ENCODE peak calls at places on chromosomes 4 and X, in six cellular contexts. N, J, U, A, Y and T are unnamed samples.

GRCh38 chrX:57951666-57952319 is 41.5 kb upstream of the ZXDA start:
- DNase-seq in J (no peak), N (no peak), U (no peak), A (no peak), Y (no peak), T (no peak)

GRCh38 chr4:182483685-182484084 is 240.5 kb downstream of the TENM3 start:
- DNase-seq in Y (no peak), A (no peak), N (no peak), U (no peak), J (no peak), T (no peak)

GRCh38 chr4:41369680-41370079 is 113.0 kb downstream of the UCHL1 start:
- DNase-seq in A (no peak), N (no peak), Y (no peak), U (no peak), J (no peak), T (no peak)

GRCh38 chr4:10917475-10918103 is 233.0 kb upstream of the CLNK start:
- DNase-seq in N (no peak), J (no peak), Y (no peak), A (no peak), U (no peak), T (no peak)

GRCh38 chr4:41418444-41418843 is 119.5 kb upstream of the LIMCH1 start:
- DNase-seq in Y (no peak), A (no peak), U (no peak), N (peak), J (no peak), T (peak)

GRCh38 chr4:42906906-42907774 is 14.6 kb downstream of the GRXCR1 start:
- DNase-seq in Y (no peak), J (peak), U (no peak), N (no peak), A (no peak), T (no peak)

GRCh38 chr4:169604131-169604900 is 8.1 kb downstream of the NEK1 start:
- DNase-seq in J (no peak), A (no peak), Y (no peak), N (no peak), U (no peak), T (no peak)

GRCh38 chr4:76105652-76106051 is 31.1 kb downstream of the ART3 start:
- DNase-seq in J (no peak), A (no peak), U (no peak), Y (no peak), N (peak), T (no peak)

GRCh38 chrX:6695717-6696116 is 160.8 kb upstream of the VCX3A start:
- DNase-seq in Y (no peak), N (no peak), J (no peak), U (no peak), A (no peak), T (no peak)

GRCh38 chr4:184364100-184364921 is 110.0 kb downstream of the IRF2 start:
- DNase-seq in Y (no peak), N (no peak), A (no peak), J (no peak), U (no peak), T (no peak)